ENCODE peak calls at places on chromosomes 13 and 19, in four cellular contexts. A is HepG2, B is H1, X is GM12878. V is an unnamed sample. For H3K27me3, the result is how much of the 10 kb centered on the place peaks cover.

GRCh38 chr13:112619730-112620639 is 32.0 kb upstream of the TUBGCP3 start:
- DNase-seq in X (no peak), A (no peak), B (peak), V (no peak)

GRCh38 chr19:28150129-28150528 is 1062.8 kb downstream of the UQCRFS1 start:
- DNase-seq in B (no peak), X (no peak), A (no peak), V (no peak)

GRCh38 chr19:21398851-21399250 is 1.9 kb downstream of the ZNF493 start:
- DNase-seq in X (no peak), A (no peak), B (no peak), V (no peak)

GRCh38 chr19:45477713-45478453 is 10.1 kb downstream of the FOSB start:
- DNase-seq in B (no peak), A (no peak), X (no peak), V (no peak)

GRCh38 chr19:58009666-58010301 is 7.2 kb upstream of the ZNF606 start:
- DNase-seq in B (no peak), X (no peak), A (no peak), V (no peak)

GRCh38 chr19:2055871-2056809 is 5.1 kb upstream of the MKNK2 start:
- DNase-seq in B (peak), A (no peak), X (no peak), V (peak)

GRCh38 chr19:36225219-36225892 is 10.4 kb downstream of the ZNF146 start:
- DNase-seq in X (no peak), A (no peak), B (no peak), V (no peak)

GRCh38 chr19:13492128-13492527 is 14.2 kb downstream of the CACNA1A start:
- DNase-seq in B (no peak), A (no peak), X (no peak), V (no peak)

GRCh38 chr13:99970761-99971575 is 599 bp downstream of the ZIC5 start:
- DNase-seq in X (no peak), A (no peak), B (peak), V (peak)

GRCh38 chr13:38662362-38662761 is 24.5 kb upstream of the FREM2 start:
- DNase-seq in B (no peak), A (no peak), X (no peak), V (no peak)

GRCh38 chr13:109971745-109972090 is 185.3 kb upstream of the IRS2 start:
- DNase-seq in B (no peak), X (no peak), A (no peak), V (no peak)

GRCh38 chr13:50365683-50366391 is 350.6 kb downstream of the KCNRG start:
- DNase-seq in A (peak), B (no peak), X (peak), V (no peak)

GRCh38 chr13:100129605-100130004 is 40.7 kb downstream of the PCCA start:
- DNase-seq in A (no peak), X (peak), B (no peak), V (no peak)

GRCh38 chr19:55488986-55489710 is 912 bp downstream of the SSC5D start:
- DNase-seq in X (no peak), B (no peak), A (no peak), V (peak)

GRCh38 chr19:35267818-35268545 is 780 bp upstream of the USF2 start:
- DNase-seq in X (no peak), B (peak), A (no peak), V (peak)

GRCh38 chr13:85367887-85368286 is 431.3 kb downstream of the SLITRK6 start:
- DNase-seq in X (no peak), A (no peak), B (no peak), V (no peak)

GRCh38 chr13:30844548-30845296 is 61.3 kb upstream of the MEDAG start:
- DNase-seq in A (no peak), B (no peak), X (no peak), V (no peak)

GRCh38 chr19:39407644-39408391 is 1.2 kb downstream of the ZFP36 start:
- DNase-seq in X (no peak), B (peak), A (no peak), V (no peak)

GRCh38 chr13:20160346-20161274 is at the start of gene GJA3:
- DNase-seq in B (peak), X (no peak), A (no peak), V (peak)

GRCh38 chr13:106083620-106084350 is 451.7 kb downstream of the EFNB2 start:
- DNase-seq in X (no peak), B (no peak), A (peak), V (peak)

GRCh38 chr19:51018745-51019543 is 565 bp downstream of the KLK10 start:
- DNase-seq in X (no peak), B (peak), A (no peak), V (no peak)
- H3K27me3 ChIP-seq in X (under half), B (under half), A (under half), V (half or more)

DNA sequence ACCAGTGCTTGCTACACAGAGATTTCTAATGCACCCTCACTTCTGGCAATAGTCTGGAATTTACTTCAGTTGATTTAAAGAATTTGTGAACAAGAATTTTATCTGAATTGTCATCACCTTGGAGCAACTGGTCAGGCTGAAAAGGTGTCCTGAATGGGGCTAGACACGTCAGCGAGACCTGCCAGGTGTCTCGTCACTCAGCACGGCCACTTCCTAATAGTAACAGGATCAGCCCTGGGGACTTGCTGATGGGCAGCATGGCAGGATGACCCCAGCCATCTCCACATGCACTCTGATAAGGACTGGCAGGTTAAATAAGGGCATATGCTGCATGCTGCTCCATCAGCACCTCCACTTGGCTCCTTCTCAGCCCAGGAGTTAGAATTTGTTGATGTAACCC is 224.2 kb downstream of the FOXO1 start:
- DNase-seq in A (no peak), B (no peak), X (no peak), V (no peak)
- TF ChIP-seq TAF1 in A (no peak), B (no peak), X (no peak), V (no peak)

DNA sequence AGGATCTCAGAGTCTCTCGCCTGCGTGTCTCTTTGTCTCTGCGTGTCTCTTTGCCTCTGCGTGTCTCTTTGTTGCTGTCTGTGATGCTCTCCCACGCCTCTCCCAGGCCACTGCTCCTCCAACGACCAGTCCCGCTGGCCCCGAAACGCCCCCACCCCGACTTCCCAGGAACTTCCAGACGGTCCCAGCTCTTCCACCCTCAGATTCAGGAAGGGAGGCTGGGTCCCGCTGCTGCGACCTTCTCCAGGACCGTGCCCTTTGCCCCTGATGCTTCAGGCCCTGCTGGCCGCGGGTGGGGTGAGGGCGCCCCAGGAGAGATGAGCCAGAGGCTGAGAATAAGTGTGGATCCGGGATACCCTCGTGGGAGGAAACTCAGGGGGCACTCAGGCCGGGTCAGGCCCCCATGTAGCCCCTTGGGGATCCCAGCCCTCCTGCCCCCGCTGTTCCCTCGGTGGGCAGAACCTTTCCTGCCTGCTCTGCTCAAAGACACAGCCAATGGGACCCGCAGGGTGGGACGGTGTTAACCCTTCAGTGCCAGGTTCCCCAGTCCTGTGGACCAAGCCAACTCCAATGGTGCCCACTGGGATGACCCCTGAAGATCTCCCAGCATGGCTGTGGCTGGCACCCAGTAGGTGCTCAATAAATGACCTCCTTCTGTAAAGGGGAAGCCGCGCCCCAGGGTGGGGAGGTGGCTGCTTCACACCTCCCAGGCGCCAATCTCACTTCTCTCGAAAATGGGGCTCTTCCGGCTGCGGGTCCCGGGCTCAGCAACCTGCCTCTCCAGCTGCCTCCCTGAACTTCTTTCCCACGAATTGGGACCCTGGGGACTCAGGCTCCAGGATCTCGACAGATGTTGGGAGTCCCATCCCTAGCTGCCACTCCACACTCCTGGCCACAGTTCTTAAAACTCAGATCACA is 1.5 kb upstream of the S1PR5 start:
- DNase-seq in B (peak), A (no peak), X (no peak), V (peak)
- H3K27me3 ChIP-seq in B (half or more), A (half or more), X (under half), V (under half)

GRCh38 chr13:98937911-98938381 is 39.9 kb downstream of the DOCK9 start:
- DNase-seq in A (no peak), B (peak), X (no peak), V (no peak)

GRCh38 chr13:98941118-98941517 is 36.7 kb downstream of the DOCK9 start:
- DNase-seq in A (no peak), B (no peak), X (no peak), V (no peak)

GRCh38 chr13:98939552-98940306 is 38.1 kb downstream of the DOCK9 start:
- DNase-seq in X (no peak), A (no peak), B (no peak), V (no peak)

GRCh38 chr13:98940325-98940724 is 37.5 kb downstream of the DOCK9 start:
- DNase-seq in A (no peak), X (no peak), B (no peak), V (no peak)

GRCh38 chr13:98938801-98939200 is 39.1 kb downstream of the DOCK9 start:
- DNase-seq in A (no peak), X (no peak), B (peak), V (no peak)
- TF ChIP-seq TAF1 in A (no peak), X (no peak), B (no peak), V (no peak)

GRCh38 chr13:78598933-78599332 is 4.4 kb downstream of the POU4F1 start:
- DNase-seq in A (no peak), B (no peak), X (no peak), V (no peak)
- H3K27me3 ChIP-seq in A (under half), B (half or more), X (under half), V (half or more)

DNA sequence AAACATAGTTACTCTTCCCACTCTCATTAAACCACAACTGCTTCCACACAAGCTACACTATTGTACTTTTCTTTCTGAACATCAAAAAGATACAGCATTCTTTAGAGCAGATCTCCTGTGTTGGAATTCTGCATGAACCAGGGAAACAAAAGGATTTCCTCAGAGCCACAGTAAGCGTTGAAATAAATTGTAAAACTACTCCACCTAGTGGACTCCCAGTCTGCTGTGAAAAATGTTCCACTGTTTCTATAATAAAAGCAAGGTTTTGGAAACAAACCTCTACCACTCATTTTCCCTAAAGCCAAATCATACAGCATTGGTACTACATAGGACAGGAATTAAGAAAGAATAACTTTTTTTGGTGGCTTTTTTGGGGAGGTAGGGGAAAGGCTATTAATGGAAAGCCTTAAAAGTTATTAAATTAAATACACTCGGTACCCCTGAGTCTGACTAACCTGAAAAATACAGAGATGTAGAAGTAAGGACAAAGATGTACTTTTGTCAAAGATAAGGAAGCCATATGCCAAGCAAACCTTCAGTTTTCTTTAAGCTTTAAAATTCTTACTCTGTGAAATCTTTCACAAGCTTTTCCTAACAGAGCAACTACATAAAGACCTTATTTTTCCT is 19.3 kb downstream of the NUFIP1 start:
- DNase-seq in X (no peak), B (no peak), A (peak), V (peak)
- TF ChIP-seq TAF1 in X (no peak), B (no peak), A (no peak), V (no peak)

GRCh38 chr13:63629591-63629990 is 2213.9 kb upstream of the PCDH20 start:
- DNase-seq in B (no peak), A (no peak), X (no peak), V (no peak)

GRCh38 chr13:63636231-63636993 is 2220.8 kb upstream of the PCDH20 start:
- DNase-seq in X (peak), A (no peak), B (no peak), V (no peak)

GRCh38 chr13:63628310-63628709 is 2212.7 kb upstream of the PCDH20 start:
- DNase-seq in X (no peak), B (no peak), A (no peak), V (no peak)

GRCh38 chr13:63625869-63626268 is 2210.2 kb upstream of the PCDH20 start:
- DNase-seq in B (no peak), A (no peak), X (no peak), V (no peak)

DNA sequence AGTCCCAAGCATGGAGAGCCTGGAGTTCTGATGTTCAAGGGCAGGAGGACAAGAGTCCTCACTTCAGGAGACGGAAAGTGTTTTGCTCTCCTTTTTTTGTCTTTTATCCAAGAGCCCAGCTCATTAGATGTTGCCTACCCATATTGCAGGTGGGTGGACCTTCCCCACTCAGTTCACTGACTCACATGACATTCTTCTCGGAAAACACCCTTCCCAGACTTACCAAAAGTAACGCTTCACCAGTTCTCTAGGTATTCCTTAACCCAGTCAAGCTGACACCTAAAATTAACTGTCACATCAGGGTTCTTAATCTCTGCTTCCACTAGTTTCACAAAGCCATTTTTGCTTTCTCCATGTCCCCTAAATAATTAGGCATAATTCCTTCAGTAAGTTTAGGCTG is 2215.4 kb upstream of the PCDH20 start:
- DNase-seq in X (no peak), A (no peak), B (no peak), V (no peak)
- H3K27me3 ChIP-seq in X (under half), A (under half), B (under half), V (under half)

GRCh38 chr19:48196321-48196761 is 25.9 kb downstream of the ZSWIM9 start:
- DNase-seq in B (no peak), X (no peak), A (no peak), V (peak)
- TF ChIP-seq TAF1 in B (no peak), X (no peak), A (no peak), V (no peak)